ENCODE peak calls at places on chromosomes 12 and 14, in seven cellular contexts. X is neuronal stem cell, Q is H9, U is mesenchymal stem cell, W is mesendoderm, M is IMR-90, N is trophoblast cell. V is an unnamed sample.

GRCh38 chr12:116053479-116054195 is 223.9 kb downstream of the MED13L start:
- DNase-seq in X (no peak), Q (no peak), U (peak; percentile 69), W (no peak), M (peak; percentile 81), N (peak; percentile 37), V (no peak)

GRCh38 chr14:55881577-55882241 is 236.5 kb upstream of the PELI2 start:
- DNase-seq in X (no peak), Q (peak; percentile 69), U (peak; percentile 43), W (peak; percentile 62), M (peak; percentile 16), N (no peak), V (peak; percentile 17)

GRCh38 chr12:5388581-5389535 is 43.0 kb upstream of the NTF3 start:
- DNase-seq in X (no peak), Q (no peak), U (no peak), W (no peak), M (peak; percentile 18), N (peak; percentile 55), V (no peak)

GRCh38 chr12:105206686-105207374 is 29.1 kb downstream of the APPL2 start:
- DNase-seq in X (no peak), Q (no peak), U (no peak), W (no peak), M (peak; percentile 50), N (no peak), V (no peak)

GRCh38 chr14:100384819-100385813 is 62.0 kb downstream of the SLC25A47 start:
- DNase-seq in X (no peak), Q (no peak), U (peak; percentile 77), W (peak; percentile 48), M (peak; percentile 81), N (peak; percentile 49), V (no peak)

GRCh38 chr12:50569321-50569720 is 64.5 kb downstream of the DIP2B start:
- DNase-seq in X (no peak), Q (no peak), U (no peak), W (peak; percentile 40), M (no peak), N (no peak), V (no peak)

GRCh38 chr12:11059784-11060183 is 2.3 kb downstream of the TAS2R46 start:
- DNase-seq in X (no peak), Q (no peak), U (peak; percentile 4), W (no peak), M (peak; percentile 47), N (no peak), V (no peak)

GRCh38 chr12:570949-571794 is 92.1 kb downstream of the NINJ2 start:
- DNase-seq in X (no peak), Q (peak; percentile 91), U (peak; percentile 85), W (peak; percentile 83), M (peak; percentile 80), N (peak; percentile 59), V (no peak)

GRCh38 chr12:109822951-109823411 is 10.2 kb downstream of the TRPV4 start:
- DNase-seq in X (no peak), Q (no peak), U (no peak), W (no peak), M (no peak), N (no peak), V (no peak)

GRCh38 chr12:27620121-27620520 is 76.1 kb upstream of the REP15 start:
- DNase-seq in X (no peak), Q (no peak), U (peak; percentile 15), W (no peak), M (no peak), N (no peak), V (no peak)

GRCh38 chr12:56749364-56749763 is 2.8 kb downstream of the PRIM1 start:
- DNase-seq in X (no peak), Q (no peak), U (no peak), W (no peak), M (no peak), N (no peak), V (no peak)

GRCh38 chr14:101044741-101045140 is 141.2 kb upstream of the RTL1 start:
- DNase-seq in X (no peak), Q (no peak), U (no peak), W (no peak), M (no peak), N (no peak), V (no peak)

GRCh38 chr14:75383721-75384120 is 44.1 kb upstream of the JDP2 start:
- DNase-seq in X (no peak), Q (no peak), U (no peak), W (no peak), M (no peak), N (no peak), V (no peak)

GRCh38 chr12:108855284-108856169 is 1.9 kb downstream of the SSH1 start:
- DNase-seq in X (no peak), Q (no peak), U (peak; percentile 83), W (peak; percentile 59), M (peak; percentile 52), N (peak; percentile 36), V (no peak)

GRCh38 chr12:124171231-124171985 is 123.5 kb upstream of the RFLNA start:
- DNase-seq in X (no peak), Q (no peak), U (no peak), W (no peak), M (no peak), N (peak; percentile 13), V (no peak)

GRCh38 chr12:107241421-107241820 is 148.1 kb upstream of the CRY1 start:
- DNase-seq in X (no peak), Q (no peak), U (no peak), W (no peak), M (no peak), N (no peak), V (no peak)

GRCh38 chr14:71004481-71004880 is 97.2 kb downstream of the PCNX1 start:
- DNase-seq in X (no peak), Q (no peak), U (no peak), W (no peak), M (peak; percentile 30), N (no peak), V (no peak)

GRCh38 chr14:90741682-90741946 is 74.6 kb downstream of the TTC7B start:
- DNase-seq in X (no peak), Q (no peak), U (no peak), W (no peak), M (no peak), N (no peak), V (no peak)

GRCh38 chr14:90740946-90741681 is 75.1 kb downstream of the TTC7B start:
- DNase-seq in X (no peak), Q (no peak), U (no peak), W (no peak), M (no peak), N (no peak), V (no peak)

GRCh38 chr14:90740081-90740480 is 76.1 kb downstream of the TTC7B start:
- DNase-seq in X (no peak), Q (no peak), U (no peak), W (no peak), M (no peak), N (no peak), V (no peak)

GRCh38 chr14:90742252-90742651 is 74.0 kb downstream of the TTC7B start:
- DNase-seq in X (no peak), Q (no peak), U (no peak), W (no peak), M (no peak), N (no peak), V (no peak)

DNA sequence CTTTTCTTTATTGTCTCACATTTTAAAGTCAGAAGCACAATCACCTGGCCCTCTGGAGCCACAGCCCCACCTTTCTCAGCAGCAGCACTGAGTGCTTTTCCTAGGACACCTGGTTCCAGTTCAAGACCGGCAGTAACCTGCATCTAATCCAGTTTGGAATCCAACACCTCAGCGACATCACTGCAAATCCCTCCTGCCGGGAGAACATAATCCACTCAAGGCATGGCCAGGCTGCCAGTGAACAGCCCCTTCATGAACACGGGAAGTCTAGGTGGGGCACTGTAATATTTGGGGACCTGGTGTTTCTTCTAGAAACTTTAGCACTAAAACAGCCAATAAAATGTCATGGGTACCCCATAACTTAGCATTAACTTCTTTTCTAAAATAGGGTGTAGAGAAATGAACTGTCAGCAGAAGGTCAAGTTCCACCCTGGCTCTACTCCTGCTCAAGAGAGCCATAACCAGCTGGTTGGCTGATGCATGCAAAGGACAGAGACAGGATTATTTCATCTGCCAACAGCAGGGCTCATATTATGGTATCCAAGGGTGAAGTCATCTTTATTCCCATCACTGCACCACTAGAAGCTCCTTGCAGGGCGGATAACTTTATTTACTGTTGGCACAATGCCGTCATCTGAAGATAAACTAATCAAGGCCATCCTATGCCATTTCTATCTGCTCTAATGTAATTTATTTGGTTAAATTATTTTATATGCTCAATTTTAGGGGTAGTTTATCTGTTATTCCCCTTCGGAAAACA is 76.7 kb downstream of the TTC7B start:
- DNase-seq in X (no peak), Q (no peak), U (no peak), W (no peak), M (peak; percentile 34), N (no peak), V (no peak)
- H3K23ac ChIP-seq in X (no peak overlapping the region), Q (no peak overlapping the region), U (no peak overlapping the region), W (no peak overlapping the region), M (no peak overlapping the region), N (no peak overlapping the region), V (no peak overlapping the region)

GRCh38 chr14:52730708-52731111 is 744 bp downstream of the STYX start:
- DNase-seq in X (no peak), Q (no peak), U (peak; percentile 57), W (no peak), M (no peak), N (no peak), V (no peak)

GRCh38 chr14:52729585-52729924 is 411 bp upstream of the STYX start:
- DNase-seq in X (no peak), Q (no peak), U (no peak), W (no peak), M (no peak), N (no peak), V (no peak)

GRCh38 chr14:52735921-52736489 is 6.0 kb downstream of the STYX start:
- DNase-seq in X (peak; percentile 27), Q (no peak), U (no peak), W (peak; percentile 64), M (peak; percentile 1), N (peak; percentile 26), V (no peak)

GRCh38 chr14:52729925-52730707 is at the start of gene STYX:
- DNase-seq in X (peak; percentile 97), Q (peak; percentile 100), U (peak; percentile 98), W (peak; percentile 99), M (peak; percentile 96), N (peak; percentile 99), V (peak; percentile 94)

DNA sequence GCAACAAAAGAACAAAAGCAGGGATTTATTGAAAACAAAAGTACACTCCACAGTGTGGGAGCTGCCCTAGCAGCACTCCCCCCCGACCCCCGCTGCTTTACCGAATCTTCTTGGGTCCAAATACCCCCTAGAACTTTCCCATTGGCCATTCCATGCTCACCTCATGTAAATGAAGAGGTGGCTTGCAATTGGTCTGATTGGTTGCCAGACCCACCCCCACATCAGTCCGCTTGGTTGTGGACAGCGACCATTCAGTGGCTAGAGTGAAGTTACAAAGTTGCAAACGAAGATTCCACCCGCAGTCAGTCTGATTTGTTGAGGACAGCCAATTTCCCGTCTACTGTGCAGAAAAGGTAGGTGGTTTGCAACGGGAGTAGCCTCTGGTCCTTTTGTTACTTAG is 3.9 kb downstream of the STYX start:
- DNase-seq in X (no peak), Q (peak; percentile 42), U (no peak), W (peak; percentile 23), M (no peak), N (no peak), V (no peak)
- H3K23ac ChIP-seq in X (no peak overlapping the region), Q (no peak overlapping the region), U (no peak overlapping the region), W (no peak overlapping the region), M (no peak overlapping the region), N (no peak overlapping the region), V (no peak overlapping the region)

GRCh38 chr14:34214961-34215360 is 247.1 kb downstream of the SPTSSA start:
- DNase-seq in X (no peak), Q (no peak), U (no peak), W (no peak), M (no peak), N (no peak), V (no peak)
- H3K23ac ChIP-seq in X (no peak overlapping the region), Q (no peak overlapping the region), U (no peak overlapping the region), W (no peak overlapping the region), M (no peak overlapping the region), N (no peak overlapping the region), V (no peak overlapping the region)

GRCh38 chr14:64450255-64450654 is 15.0 kb upstream of the AKAP5 start:
- DNase-seq in X (no peak), Q (no peak), U (no peak), W (no peak), M (no peak), N (no peak), V (no peak)
- H3K23ac ChIP-seq in X (no peak overlapping the region), Q (no peak overlapping the region), U (no peak overlapping the region), W (no peak overlapping the region), M (no peak overlapping the region), N (no peak overlapping the region), V (no peak overlapping the region)

V was measured in H1.